ENCODE peak calls at places on chromosome 10, in six cellular contexts. K is hepatocyte, D is left lobe of liver, V is SHP77 treated with DMSO at 0.1 percent for 48 hours, L is RWPE1, P is mesenteric fat pad. G is an unnamed sample.

GRCh38 chr10:74103560-74104248 is 46.9 kb downstream of the AP3M1 start:
- DNase-seq in K (peak), D (no peak), V (no peak), L (no peak), P (no peak), G (no peak)

GRCh38 chr10:70475661-70476060 is 2.9 kb upstream of the PALD1 start:
- DNase-seq in K (no peak), D (no peak), V (no peak), L (peak), P (no peak), G (no peak)

GRCh38 chr10:86684305-86684704 is 16.0 kb downstream of the LDB3 start:
- DNase-seq in K (peak), D (no peak), V (no peak), L (no peak), P (no peak), G (no peak)

GRCh38 chr10:131311661-131312260 is at the start of gene TCERG1L:
- DNase-seq in K (peak), D (no peak), V (no peak), L (no peak), P (peak), G (no peak)

GRCh38 chr10:82278401-82279182 is 403.6 kb downstream of the NRG3 start:
- DNase-seq in K (no peak), D (no peak), V (no peak), L (no peak), P (no peak), G (no peak)

GRCh38 chr10:107545717-107546116 is 381.2 kb upstream of the SORCS1 start:
- DNase-seq in K (no peak), D (no peak), V (no peak), L (no peak), P (no peak), G (no peak)

GRCh38 chr10:131003455-131003854 is 308.1 kb downstream of the TCERG1L start:
- DNase-seq in K (no peak), D (no peak), V (no peak), L (no peak), P (no peak), G (no peak)

GRCh38 chr10:48627984-48628609 is 23.2 kb upstream of the ARHGAP22 start:
- DNase-seq in K (no peak), D (no peak), V (no peak), L (no peak), P (no peak), G (peak)

GRCh38 chr10:7767209-7767608 is 20.6 kb downstream of the KIN start:
- DNase-seq in K (no peak), D (no peak), V (no peak), L (peak), P (no peak), G (no peak)

GRCh38 chr10:26869528-26869927 is 8.8 kb upstream of the ABI1 start:
- DNase-seq in K (no peak), D (no peak), V (no peak), L (peak), P (no peak), G (no peak)

GRCh38 chr10:127694580-127695193 is 42.3 kb upstream of the FOXI2 start:
- DNase-seq in K (peak), D (no peak), V (peak), L (peak), P (no peak), G (no peak)

GRCh38 chr10:132728321-132728720 is 57.6 kb downstream of the NKX6-2 start:
- DNase-seq in K (no peak), D (no peak), V (no peak), L (no peak), P (no peak), G (no peak)

GRCh38 chr10:37741831-37742230 is 115.6 kb downstream of the ZNF248 start:
- DNase-seq in K (no peak), D (no peak), V (no peak), L (no peak), P (no peak), G (no peak)

GRCh38 chr10:125343118-125343752 is 182.9 kb upstream of the CTBP2 start:
- DNase-seq in K (peak), D (no peak), V (no peak), L (peak), P (no peak), G (no peak)

GRCh38 chr10:89652971-89653370 is 7.9 kb upstream of the PANK1 start:
- DNase-seq in K (no peak), D (no peak), V (no peak), L (no peak), P (no peak), G (no peak)

GRCh38 chr10:113273151-113273876 is 279.5 kb upstream of the HABP2 start:
- DNase-seq in K (no peak), D (no peak), V (no peak), L (no peak), P (no peak), G (no peak)

GRCh38 chr10:113641702-113642101 is 22.1 kb downstream of the NRAP start:
- DNase-seq in K (no peak), D (no peak), V (no peak), L (no peak), P (no peak), G (no peak)

GRCh38 chr10:96588601-96589419 is 2.0 kb upstream of the TM9SF3 start:
- DNase-seq in K (no peak), D (no peak), V (no peak), L (peak), P (no peak), G (no peak)

GRCh38 chr10:113386005-113386404 is 166.8 kb upstream of the HABP2 start:
- DNase-seq in K (no peak), D (no peak), V (no peak), L (peak), P (no peak), G (no peak)

GRCh38 chr10:79084012-79084971 is 15.5 kb downstream of the ZMIZ1 start:
- DNase-seq in K (peak), D (peak), V (no peak), L (peak), P (peak), G (peak)

GRCh38 chr10:11913184-11913641 is 90.1 kb downstream of the PROSER2 start:
- DNase-seq in K (no peak), D (peak), V (no peak), L (no peak), P (peak), G (no peak)

GRCh38 chr10:103280505-103280904 is 3.6 kb downstream of the INA start:
- DNase-seq in K (no peak), D (no peak), V (no peak), L (no peak), P (no peak), G (no peak)

GRCh38 chr10:13924020-13924725 is 337.4 kb downstream of the PRPF18 start:
- DNase-seq in K (no peak), D (no peak), V (no peak), L (peak), P (no peak), G (no peak)

GRCh38 chr10:5873515-5873995 is 16.1 kb downstream of the ANKRD16 start:
- DNase-seq in K (peak), D (peak), V (peak), L (peak), P (no peak), G (peak)

GRCh38 chr10:46319383-46319782 is 32.6 kb downstream of the ANTXRL start:
- DNase-seq in K (no peak), D (no peak), V (no peak), L (no peak), P (no peak), G (no peak)

GRCh38 chr10:69217119-69217754 is 2.9 kb upstream of the HKDC1 start:
- DNase-seq in K (peak), D (no peak), V (no peak), L (peak), P (no peak), G (no peak)

GRCh38 chr10:95525033-95525418 is 36.1 kb downstream of the SORBS1 start:
- DNase-seq in K (no peak), D (peak), V (no peak), L (no peak), P (no peak), G (no peak)

GRCh38 chr10:103736763-103737162 is 118.6 kb downstream of the SH3PXD2A start:
- DNase-seq in K (no peak), D (no peak), V (peak), L (peak), P (no peak), G (no peak)

GRCh38 chr10:110357252-110357780 is 52.6 kb upstream of the SMNDC1 start:
- DNase-seq in K (peak), D (no peak), V (no peak), L (peak), P (no peak), G (no peak)

GRCh38 chr10:6473901-6474370 is 106.1 kb downstream of the PRKCQ start:
- DNase-seq in K (no peak), D (no peak), V (no peak), L (no peak), P (no peak), G (no peak)

G was measured in osteocyte.